ENCODE peak calls at places on chromosome 5, in seven cellular contexts. Y is psoas muscle; X is CD8-positive, alpha-beta T cell; M is heart left ventricle; L is gastrocnemius medialis; N is sigmoid colon; V is ovary. K is an unnamed sample.

GRCh38 chr5:135204151-135204600 is 170.1 kb upstream of the PITX1 start:
- DNase-seq in Y (no peak), N (no peak), M (no peak), L (no peak), X (no peak), V (no peak), K (no peak)

GRCh38 chr5:2455878-2456277 is 295.6 kb downstream of the IRX2 start:
- DNase-seq in X (no peak), L (no peak), N (no peak), V (no peak), Y (no peak), M (no peak), K (no peak)

GRCh38 chr5:164809831-164810230 is 1304.4 kb downstream of the MAT2B start:
- DNase-seq in N (no peak), Y (no peak), X (no peak), V (no peak), M (no peak), L (no peak), K (no peak)

GRCh38 chr5:158277276-158277675 is 418.3 kb upstream of the CLINT1 start:
- DNase-seq in N (no peak), X (no peak), M (no peak), V (no peak), L (no peak), Y (no peak), K (no peak)

GRCh38 chr5:8930021-8930420 is 615.9 kb downstream of the SEMA5A start:
- DNase-seq in N (no peak), L (no peak), M (no peak), Y (no peak), X (no peak), V (no peak), K (no peak)

GRCh38 chr5:154189819-154190651 is 498 bp upstream of the GALNT10 start:
- DNase-seq in V (peak; percentile 74), L (peak; percentile 74), M (peak; percentile 88), N (peak; percentile 93), X (peak; percentile 73), Y (peak; percentile 90), K (peak; percentile 89)

GRCh38 chr5:150317048-150318003 is 14.6 kb upstream of the ARSI start:
- DNase-seq in L (no peak), V (peak; percentile 43), X (no peak), Y (peak; percentile 49), N (no peak), M (no peak), K (peak; percentile 98)

GRCh38 chr5:121974261-121974660 is 12.5 kb downstream of the SRFBP1 start:
- DNase-seq in L (no peak), V (no peak), N (no peak), Y (no peak), X (no peak), M (no peak), K (no peak)

GRCh38 chr5:158456756-158457155 is 597.8 kb upstream of the CLINT1 start:
- DNase-seq in X (no peak), V (peak; percentile 15), M (no peak), N (no peak), Y (peak; percentile 25), L (no peak), K (peak; percentile 81)

GRCh38 chr5:149646564-149646963 is 65.3 kb downstream of the ARHGEF37 start:
- DNase-seq in L (no peak), X (peak; percentile 21), V (no peak), Y (no peak), N (no peak), M (peak; percentile 59), K (no peak)

GRCh38 chr5:103394676-103395075 is 136.1 kb downstream of the MACIR start:
- DNase-seq in V (no peak), N (no peak), M (no peak), X (no peak), L (no peak), Y (no peak), K (no peak)

GRCh38 chr5:34762321-34762871 is 76.6 kb upstream of the TTC23L start:
- DNase-seq in N (no peak), M (peak; percentile 62), X (no peak), L (peak; percentile 15), Y (peak; percentile 19), V (peak; percentile 52), K (no peak)

GRCh38 chr5:175107028-175107588 is 336.9 kb downstream of the DRD1 start:
- DNase-seq in N (no peak), L (no peak), X (no peak), V (no peak), Y (no peak), M (no peak), K (no peak)

GRCh38 chr5:153779852-153780251 is 258.9 kb downstream of the FAM114A2 start:
- DNase-seq in M (no peak), N (no peak), Y (no peak), L (no peak), V (no peak), X (no peak), K (no peak)

GRCh38 chr5:125210241-125210947 is 464.0 kb upstream of the ZNF608 start:
- DNase-seq in L (no peak), X (no peak), V (no peak), M (no peak), Y (no peak), N (no peak), K (no peak)

GRCh38 chr5:169798906-169799660 is 162.0 kb downstream of the DOCK2 start:
- DNase-seq in V (no peak), M (no peak), X (no peak), L (no peak), N (no peak), Y (no peak), K (no peak)

GRCh38 chr5:169160405-169160901 is 140.5 kb downstream of the SLIT3 start:
- DNase-seq in M (no peak), Y (no peak), X (no peak), L (no peak), N (no peak), V (no peak), K (no peak)

GRCh38 chr5:178590141-178590923 is at the start of gene COL23A1:
- DNase-seq in X (peak; percentile 20), N (peak; percentile 77), Y (peak; percentile 59), V (no peak), L (peak; percentile 53), M (peak; percentile 78), K (no peak)

GRCh38 chr5:72137826-72138409 is 30.6 kb downstream of the MAP1B start:
- DNase-seq in N (no peak), Y (no peak), X (no peak), V (no peak), M (no peak), L (no peak), K (no peak)

GRCh38 chr5:95815143-95815729 is 7.3 kb downstream of the GLRX start:
- DNase-seq in V (no peak), M (no peak), N (no peak), Y (no peak), L (no peak), X (no peak), K (no peak)
- H3K4me1 ChIP-seq in V (no peaks in the 10 kb centered on the region), M (peaks cover 33% of the 10 kb centered on the region), N (no peaks in the 10 kb centered on the region), Y (peaks cover 61% of the 10 kb centered on the region), L (peaks cover 87% of the 10 kb centered on the region), X (peaks cover 83% of the 10 kb centered on the region), K (peaks cover 8% of the 10 kb centered on the region)

GRCh38 chr5:42944989-42945388 is 95.1 kb downstream of the ANXA2R start:
- DNase-seq in M (peak; percentile 16), X (no peak), Y (no peak), L (no peak), N (no peak), V (no peak), K (peak; percentile 84)

GRCh38 chr5:42949348-42950090 is 90.6 kb downstream of the ANXA2R start:
- DNase-seq in M (peak; percentile 53), Y (peak; percentile 51), X (peak; percentile 32), N (peak; percentile 75), V (no peak), L (peak; percentile 42), K (no peak)

GRCh38 chr5:42948961-42949347 is 91.2 kb downstream of the ANXA2R start:
- DNase-seq in V (no peak), L (no peak), N (no peak), M (no peak), X (no peak), Y (no peak), K (no peak)

GRCh38 chr5:42940853-42941252 is 99.3 kb downstream of the ANXA2R start:
- DNase-seq in N (no peak), V (no peak), M (no peak), L (no peak), X (no peak), Y (no peak), K (no peak)

GRCh38 chr5:42943931-42944631 is 96.0 kb downstream of the ANXA2R start:
- DNase-seq in V (no peak), X (no peak), M (peak; percentile 20), Y (no peak), L (no peak), N (no peak), K (no peak)
- H3K4me3 ChIP-seq in V (no peak overlapping the region), X (no peak overlapping the region), M (peak overlapping the region; percentile 36), Y (peak overlapping the region; percentile 36), L (peak overlapping the region; percentile 6), N (no peak overlapping the region), K (no peak overlapping the region)

GRCh38 chr5:143121135-143121474 is 282.4 kb downstream of the NR3C1 start:
- DNase-seq in V (no peak), N (no peak), M (no peak), X (no peak), Y (no peak), L (no peak), K (no peak)

GRCh38 chr5:143119881-143120341 is 283.6 kb downstream of the NR3C1 start:
- DNase-seq in N (no peak), L (no peak), M (no peak), Y (no peak), X (no peak), V (no peak), K (no peak)

GRCh38 chr5:143119301-143119769 is 284.2 kb downstream of the NR3C1 start:
- DNase-seq in V (no peak), N (no peak), Y (no peak), L (no peak), X (no peak), M (no peak), K (no peak)

GRCh38 chr5:143118222-143118621 is 285.3 kb downstream of the NR3C1 start:
- DNase-seq in L (no peak), V (no peak), X (no peak), N (no peak), M (no peak), Y (no peak), K (no peak)

DNA sequence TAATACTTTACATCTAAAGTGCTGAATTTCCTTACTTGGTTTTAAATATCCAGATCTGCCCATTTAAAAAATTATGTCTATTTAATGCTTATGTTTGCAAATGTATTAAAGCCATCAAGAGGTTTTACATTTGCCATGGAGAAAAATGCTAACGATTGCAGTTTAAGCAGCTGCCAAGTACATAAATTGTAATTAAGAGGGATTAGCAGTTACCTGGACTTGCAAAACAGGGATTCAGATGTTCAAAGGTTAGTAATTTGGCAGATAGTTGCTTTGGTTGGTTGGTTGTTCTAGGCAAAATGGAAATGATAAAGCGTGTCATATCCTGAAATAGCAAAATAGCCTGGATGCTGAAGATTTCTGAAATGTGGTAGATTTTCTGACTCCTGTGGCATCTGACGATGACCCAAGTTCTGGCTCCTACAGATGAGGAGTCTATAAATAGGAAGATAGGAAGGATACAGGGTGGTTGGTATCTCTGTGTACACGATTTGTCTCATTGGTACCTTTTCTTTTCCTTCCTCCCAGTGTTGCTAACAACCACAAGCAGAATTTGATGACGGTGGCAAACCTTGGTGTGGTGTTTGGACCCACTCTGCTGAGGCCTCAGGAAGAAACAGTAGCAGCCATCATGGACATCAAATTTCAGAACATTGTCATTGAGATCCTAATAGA is 282.9 kb downstream of the NR3C1 start:
- DNase-seq in X (no peak), V (no peak), Y (no peak), M (no peak), N (no peak), L (no peak), K (no peak)
- H3K4me1 ChIP-seq in X (no peaks in the 10 kb centered on the region), V (no peaks in the 10 kb centered on the region), Y (peaks cover 25% of the 10 kb centered on the region), M (peaks cover 2% of the 10 kb centered on the region), N (no peaks in the 10 kb centered on the region), L (peaks cover 7% of the 10 kb centered on the region), K (no peaks in the 10 kb centered on the region)

GRCh38 chr5:83096660-83097334 is 19.4 kb downstream of the XRCC4 start:
- DNase-seq in V (no peak), N (no peak), M (no peak), Y (no peak), X (no peak), L (no peak), K (no peak)
- H3K4me3 ChIP-seq in V (no peak overlapping the region), N (no peak overlapping the region), M (no peak overlapping the region), Y (no peak overlapping the region), X (no peak overlapping the region), L (no peak overlapping the region), K (no peak overlapping the region)

K was measured in RWPE2.